ENCODE peak calls at places on chromosomes 12 and 14, in eight cellular contexts. B is tibial artery, E is lower leg skin, F is thoracic aorta, V is tibial nerve, K is RWPE1, G is dorsolateral prefrontal cortex, H is epithelial cell of esophagus. M is an unnamed sample.

GRCh38 chr12:86917121-86917520 is 660.9 kb upstream of the MGAT4C start:
- DNase-seq in K (no peak), B (no peak), H (no peak), V (no peak), F (no peak), G (no peak), E (no peak), M (no peak)

GRCh38 chr14:52348279-52348678 is 34.2 kb downstream of the PTGER2 start:
- DNase-seq in B (no peak), E (no peak), V (no peak), G (no peak), H (no peak), K (no peak), F (no peak), M (no peak)

GRCh38 chr12:26334621-26335124 is 139.3 kb downstream of the SSPN start:
- DNase-seq in E (no peak), V (no peak), H (no peak), F (no peak), B (peak; percentile 31), K (no peak), G (no peak), M (no peak)

GRCh38 chr14:94019329-94019728 is 6.8 kb upstream of the OTUB2 start:
- DNase-seq in H (peak; percentile 53), E (no peak), G (no peak), F (no peak), V (no peak), K (no peak), B (no peak), M (no peak)

GRCh38 chr14:68144051-68144681 is 324.6 kb downstream of the RAD51B start:
- DNase-seq in G (no peak), V (no peak), H (no peak), K (no peak), B (peak; percentile 73), E (peak; percentile 76), F (no peak), M (no peak)

GRCh38 chr14:26204954-26205479 is 392.8 kb downstream of the NOVA1 start:
- DNase-seq in H (peak; percentile 19), G (peak; percentile 52), V (peak; percentile 23), F (no peak), K (no peak), E (peak; percentile 21), B (peak; percentile 21), M (no peak)

GRCh38 chr12:114869091-114869834 is 185.3 kb upstream of the TBX3 start:
- DNase-seq in V (no peak), F (no peak), K (no peak), H (no peak), E (no peak), B (no peak), G (no peak), M (peak; percentile 51)

GRCh38 chr14:69848903-69849391 is 30.3 kb upstream of the SMOC1 start:
- DNase-seq in F (no peak), V (no peak), H (no peak), G (no peak), E (no peak), K (no peak), B (no peak), M (no peak)

GRCh38 chr14:24310666-24311604 is at the start of gene LTB4R:
- DNase-seq in F (no peak), H (peak; percentile 70), B (peak; percentile 52), V (no peak), K (no peak), G (peak; percentile 82), E (no peak), M (no peak)

GRCh38 chr12:46369474-46370379 is 2.8 kb downstream of the SLC38A2 start:
- DNase-seq in K (no peak), F (no peak), V (no peak), H (no peak), E (no peak), B (no peak), G (no peak), M (no peak)

GRCh38 chr12:10363922-10364838 is 25.7 kb downstream of the KLRK1 start:
- DNase-seq in K (peak; percentile 47), V (no peak), F (no peak), H (peak; percentile 57), G (no peak), B (peak; percentile 42), E (no peak), M (no peak)

GRCh38 chr12:95173392-95174251 is 43.6 kb downstream of the FGD6 start:
- DNase-seq in K (peak; percentile 44), G (peak; percentile 56), B (no peak), F (no peak), E (peak; percentile 70), H (peak; percentile 96), V (peak; percentile 66), M (peak; percentile 68)

GRCh38 chr12:68915055-68915454 is 17.9 kb downstream of the CPM start:
- DNase-seq in H (peak; percentile 35), G (no peak), V (no peak), F (no peak), B (no peak), K (no peak), E (no peak), M (no peak)

GRCh38 chr12:4145990-4146859 is 127.3 kb upstream of the CCND2 start:
- DNase-seq in K (no peak), B (no peak), E (no peak), H (peak; percentile 22), F (no peak), G (no peak), V (no peak), M (no peak)

GRCh38 chr14:22002860-22003284 is 329.3 kb upstream of the OR4E1 start:
- DNase-seq in V (no peak), H (peak; percentile 22), K (no peak), E (no peak), B (no peak), G (no peak), F (no peak), M (no peak)

GRCh38 chr14:92861856-92862807 is 60.8 kb upstream of the CHGA start:
- DNase-seq in K (no peak), V (no peak), H (peak; percentile 51), F (no peak), G (no peak), B (no peak), E (no peak), M (no peak)

GRCh38 chr14:54427914-54428313 is 13.3 kb downstream of the CNIH1 start:
- DNase-seq in G (no peak), B (no peak), F (no peak), V (no peak), K (no peak), E (no peak), H (no peak), M (no peak)

GRCh38 chr14:100476012-100476822 is 111.0 kb downstream of the BEGAIN start:
- DNase-seq in K (peak; percentile 60), H (peak; percentile 35), F (no peak), G (no peak), V (no peak), B (no peak), E (no peak), M (no peak)

GRCh38 chr12:27627123-27627835 is 69.0 kb upstream of the REP15 start:
- DNase-seq in F (peak; percentile 46), E (no peak), H (peak; percentile 85), G (no peak), V (no peak), K (peak; percentile 26), B (peak; percentile 49), M (no peak)

GRCh38 chr14:104323551-104324175 is 185.3 kb downstream of the KIF26A start:
- DNase-seq in K (no peak), G (no peak), F (no peak), E (no peak), V (no peak), B (no peak), H (no peak), M (peak; percentile 17)

GRCh38 chr12:110254971-110255540 is 26.0 kb upstream of the ATP2A2 start:
- DNase-seq in H (no peak), E (no peak), V (no peak), G (no peak), K (no peak), F (no peak), B (no peak), M (no peak)

GRCh38 chr12:53224268-53224896 is 7.6 kb downstream of the RARG start:
- DNase-seq in E (no peak), G (no peak), B (no peak), F (no peak), K (peak; percentile 79), H (peak; percentile 83), V (no peak), M (no peak)

GRCh38 chr12:89351489-89352241 is 636 bp downstream of the DUSP6 start:
- DNase-seq in K (no peak), B (no peak), F (no peak), G (peak; percentile 63), E (no peak), H (no peak), V (no peak), M (peak; percentile 62)

GRCh38 chr12:51746416-51746815 is 102.1 kb downstream of the FIGNL2 start:
- DNase-seq in H (no peak), E (no peak), B (no peak), V (no peak), K (no peak), G (no peak), F (no peak), M (no peak)

GRCh38 chr14:30034049-30034635 is 106.5 kb upstream of the PRKD1 start:
- DNase-seq in F (no peak), B (no peak), H (no peak), V (no peak), E (no peak), G (no peak), K (no peak), M (no peak)

GRCh38 chr12:6038160-6038559 is 86.3 kb downstream of the VWF start:
- DNase-seq in H (peak; percentile 89), V (no peak), G (no peak), K (peak; percentile 50), B (no peak), F (no peak), E (no peak), M (no peak)

GRCh38 chr12:58030566-58031279 is 89.4 kb downstream of the ATP23 start:
- DNase-seq in B (no peak), V (no peak), H (peak; percentile 98), F (no peak), K (peak; percentile 86), G (no peak), E (peak; percentile 19), M (no peak)

GRCh38 chr14:80768646-80769045 is 172.9 kb downstream of the CEP128 start:
- DNase-seq in K (no peak), B (no peak), G (no peak), V (no peak), H (peak; percentile 68), F (no peak), E (no peak), M (no peak)
- TF ChIP-seq CTCF in K (no peak), B (no peak), G (no peak), V (no peak), H (no peak), F (no peak), E (no peak), M (no peak)

GRCh38 chr14:58014778-58015177 is 137.2 kb downstream of the ARMH4 start:
- DNase-seq in H (no peak), B (no peak), F (no peak), K (no peak), V (no peak), G (no peak), E (no peak), M (no peak)
- TF ChIP-seq CTCF in H (no peak), B (no peak), F (no peak), K (no peak), V (no peak), G (no peak), E (no peak), M (no peak)

GRCh38 chr14:79587194-79587593 is 624.1 kb downstream of the DIO2 start:
- DNase-seq in V (no peak), F (no peak), B (no peak), K (no peak), E (no peak), H (peak; percentile 22), G (no peak), M (no peak)
- TF ChIP-seq CTCF in V (no peak), F (no peak), B (no peak), K (no peak), E (no peak), H (peak; percentile 22), G (no peak), M (no peak)

GRCh38 chr12:48988030-48988649 is 10.0 kb downstream of the WNT1 start:
- DNase-seq in V (peak; percentile 51), B (no peak), G (no peak), K (peak; percentile 65), E (no peak), F (no peak), H (peak; percentile 54), M (peak; percentile 73)
- TF ChIP-seq CTCF in V (peak; percentile 66), B (peak; percentile 66), G (peak; percentile 81), K (peak; percentile 85), E (no peak), F (peak; percentile 87), H (peak; percentile 91), M (peak; percentile 86)

M was measured in mesothelial cell of epicardium.